ENCODE peak calls at places on chromosomes 3 and 15, in five cellular contexts. T is activated CD8-positive, alpha-beta T cell treated with anti-CD3 and anti-CD28 coated beads for 36 hours; M is fibroblast of the aortic adventitia; C is A673; J is lower leg skin. E is an unnamed sample.
A peak's percentile ranks its signal among the peaks of the same experiment; 100 is the strongest.

GRCh38 chr3:171615281-171615680 is 155.1 kb upstream of the TNIK start:
- DNase-seq in C (no peak), M (peak; percentile 31), T (no peak), J (no peak), E (no peak)

GRCh38 chr15:68151277-68151676 is 53.9 kb downstream of the CALML4 start:
- DNase-seq in J (no peak), M (no peak), C (no peak), T (no peak), E (no peak)

GRCh38 chr15:69897471-69898237 is 200.1 kb downstream of the TLE3 start:
- DNase-seq in C (no peak), M (no peak), T (no peak), J (peak; percentile 34), E (no peak)

GRCh38 chr3:73451276-73451973 is 173.3 kb downstream of the PDZRN3 start:
- DNase-seq in M (no peak), C (no peak), T (no peak), J (no peak), E (no peak)

GRCh38 chr15:25641762-25642161 is 202.9 kb upstream of the UBE3A start:
- DNase-seq in C (no peak), T (no peak), M (no peak), J (no peak), E (no peak)

GRCh38 chr3:58151637-58152036 is 59.1 kb downstream of the DNASE1L3 start:
- DNase-seq in C (no peak), M (no peak), T (no peak), J (no peak), E (no peak)

GRCh38 chr3:33067484-33067883 is 29.5 kb downstream of the GLB1 start:
- DNase-seq in J (no peak), M (peak; percentile 14), C (no peak), T (no peak), E (no peak)

GRCh38 chr15:52788099-52788986 is 1.8 kb downstream of the ONECUT1 start:
- DNase-seq in C (no peak), M (no peak), J (no peak), T (no peak), E (peak; percentile 27)

GRCh38 chr3:156291269-156292123 is 171.1 kb downstream of the KCNAB1 start:
- DNase-seq in T (peak; percentile 5), M (peak; percentile 22), C (peak; percentile 27), J (no peak), E (no peak)

GRCh38 chr15:101149864-101150722 is 101.8 kb downstream of the CHSY1 start:
- DNase-seq in M (no peak), C (no peak), J (no peak), T (no peak), E (no peak)

GRCh38 chr15:56102401-56102800 is 109.0 kb upstream of the NEDD4 start:
- DNase-seq in T (no peak), C (no peak), M (no peak), J (no peak), E (no peak)

GRCh38 chr15:52112203-52112750 is 298 bp downstream of the BCL2L10 start:
- DNase-seq in J (no peak), C (no peak), M (no peak), T (peak; percentile 54), E (peak; percentile 65)

GRCh38 chr3:45252833-45253232 is 26.7 kb upstream of the TMEM158 start:
- DNase-seq in C (no peak), J (no peak), T (no peak), M (no peak), E (no peak)

GRCh38 chr15:47003568-47003967 is 713.7 kb upstream of the SEMA6D start:
- DNase-seq in C (no peak), T (no peak), J (no peak), M (no peak), E (no peak)

GRCh38 chr15:63686352-63686751 is 89.2 kb downstream of the FBXL22 start:
- DNase-seq in T (no peak), J (no peak), C (no peak), M (no peak), E (no peak)

GRCh38 chr3:24680214-24680967 is 185.7 kb upstream of the THRB start:
- DNase-seq in J (no peak), C (peak; percentile 69), M (peak; percentile 35), T (peak; percentile 71), E (peak; percentile 36)

GRCh38 chr3:148992027-148992634 is 791 bp downstream of the GYG1 start:
- DNase-seq in T (peak; percentile 43), C (peak; percentile 13), J (no peak), M (no peak), E (peak; percentile 60)

GRCh38 chr3:160837394-160837975 is 81.5 kb downstream of the PPM1L start:
- DNase-seq in C (no peak), T (peak; percentile 2), M (no peak), J (no peak), E (no peak)

GRCh38 chr3:193391902-193392301 is 13.3 kb upstream of the ATP13A5 start:
- DNase-seq in J (no peak), T (no peak), C (peak; percentile 16), M (no peak), E (no peak)

GRCh38 chr15:69390575-69390974 is 23.6 kb upstream of the KIF23 start:
- DNase-seq in C (no peak), T (no peak), M (peak; percentile 55), J (no peak), E (no peak)

GRCh38 chr15:84863480-84864428 is 20.7 kb upstream of the SLC28A1 start:
- DNase-seq in C (no peak), T (no peak), M (peak; percentile 78), J (no peak), E (no peak)

GRCh38 chr3:185084883-185085282 is 68.0 kb downstream of the C3orf70 start:
- DNase-seq in T (no peak), M (peak; percentile 2), C (no peak), J (no peak), E (no peak)

GRCh38 chr3:143443851-143444331 is 324.3 kb downstream of the CHST2 start:
- DNase-seq in C (peak; percentile 88), T (peak; percentile 59), M (peak; percentile 97), J (peak; percentile 73), E (no peak)

GRCh38 chr3:81823086-81823485 is 61.6 kb upstream of the GBE1 start:
- DNase-seq in M (no peak), J (no peak), T (no peak), C (no peak), E (no peak)

GRCh38 chr3:146218880-146219866 is 31.7 kb downstream of the PLSCR4 start:
- DNase-seq in T (peak; percentile 40), M (peak; percentile 69), J (no peak), C (peak; percentile 47), E (peak; percentile 28)

GRCh38 chr3:156359337-156359736 is 195.6 kb downstream of the SSR3 start:
- DNase-seq in T (no peak), J (no peak), M (peak; percentile 10), C (no peak), E (no peak)

GRCh38 chr15:26294062-26294689 is 431.0 kb upstream of the ATP10A start:
- DNase-seq in J (no peak), T (no peak), M (no peak), C (no peak), E (no peak)

GRCh38 chr3:159971311-159971710 is 17.3 kb upstream of the IL12A start:
- DNase-seq in M (no peak), J (no peak), T (no peak), C (no peak), E (no peak)

GRCh38 chr3:42730294-42730693 is 27.7 kb upstream of the HHATL start:
- DNase-seq in C (no peak), M (no peak), T (no peak), J (peak; percentile 13), E (no peak)

GRCh38 chr3:195905970-195906864 is 2.1 kb downstream of the TNK2 start:
- DNase-seq in T (peak; percentile 19), J (no peak), C (no peak), M (no peak), E (no peak)

GRCh38 chr15:63107895-63108546 is 13.6 kb upstream of the LACTB start:
- DNase-seq in C (no peak), M (peak; percentile 100), T (no peak), J (no peak), E (no peak)

GRCh38 chr3:103048371-103048722 is 613.5 kb downstream of the ZPLD1 start:
- DNase-seq in M (no peak), C (peak; percentile 54), T (no peak), J (no peak), E (no peak)

GRCh38 chr15:79896131-79896633 is 632 bp downstream of the MTHFS start:
- DNase-seq in T (no peak), J (no peak), M (peak; percentile 18), C (peak; percentile 4), E (no peak)

DNA sequence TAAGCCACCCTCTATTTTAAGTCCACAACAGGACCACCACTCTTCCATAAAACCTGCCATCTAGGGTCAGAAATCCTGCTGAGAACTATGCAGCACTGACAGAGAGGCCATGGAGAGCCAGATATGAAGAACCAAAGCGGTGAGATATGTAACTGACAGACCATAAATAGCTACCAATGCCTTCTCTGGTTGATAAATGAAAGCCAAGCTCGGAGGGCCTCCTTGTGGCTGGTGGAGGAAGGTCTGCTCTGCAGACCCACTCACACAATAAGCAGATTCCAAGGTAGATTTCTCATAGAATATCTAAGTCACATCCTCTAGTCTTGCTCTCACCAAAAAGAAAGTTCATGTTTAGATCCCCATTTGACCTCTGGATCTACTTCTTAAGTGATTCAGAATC is 38.9 kb downstream of the RYK start:
- DNase-seq in T (peak; percentile 52), M (peak; percentile 55), C (peak; percentile 52), J (peak; percentile 23), E (peak; percentile 22)
- TF ChIP-seq CTCF in T (peak; percentile 38), M (peak; percentile 79), C (peak; percentile 69), J (no peak), E (peak; percentile 53)

DNA sequence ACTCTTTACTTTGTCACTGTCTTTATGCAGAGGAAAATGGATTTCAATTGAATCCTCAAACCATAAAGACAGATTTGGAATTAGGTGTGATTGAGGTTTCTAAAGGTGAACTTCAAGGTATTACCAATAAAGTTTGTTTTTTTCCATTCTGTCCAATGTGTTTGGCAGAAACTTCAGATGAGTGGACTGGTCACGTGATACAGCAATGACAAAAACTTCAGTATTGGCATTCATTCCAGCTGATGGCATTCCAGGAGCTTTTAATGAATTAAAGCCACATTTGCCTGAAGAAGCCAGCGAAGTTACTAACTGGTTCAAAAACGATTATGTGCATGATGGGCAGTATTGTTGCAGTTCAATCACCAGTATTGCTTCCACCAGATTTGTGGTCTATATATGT is 4.5 kb upstream of the MASP1 start:
- DNase-seq in M (peak; percentile 29), T (no peak), J (no peak), C (no peak), E (no peak)
- TF ChIP-seq CTCF in M (no peak), T (no peak), J (no peak), C (no peak), E (no peak)

GRCh38 chr15:60297047-60297446 is 100.7 kb downstream of the ANXA2 start:
- DNase-seq in M (no peak), J (no peak), C (no peak), T (no peak), E (no peak)

GRCh38 chr15:60301024-60301423 is 96.8 kb downstream of the ANXA2 start:
- DNase-seq in C (peak; percentile 29), T (peak; percentile 12), M (no peak), J (no peak), E (no peak)

GRCh38 chr15:60299452-60300047 is 98.2 kb downstream of the ANXA2 start:
- DNase-seq in C (peak; percentile 84), M (no peak), J (peak; percentile 49), T (no peak), E (no peak)
- TF ChIP-seq CTCF in C (peak; percentile 44), M (no peak), J (no peak), T (no peak), E (no peak)

GRCh38 chr3:50562866-50563265 is 4.7 kb downstream of the C3orf18 start:
- DNase-seq in M (peak; percentile 39), J (no peak), C (no peak), T (no peak), E (no peak)
- TF ChIP-seq CTCF in M (no peak), J (no peak), C (no peak), T (no peak), E (no peak)

E was measured in GM10248.